ENCODE peak calls at places on chromosomes 16 and 17, in eight cellular contexts. One of them, this sample, is unnamed.
A peak's percentile ranks its signal among the peaks of the same experiment; 100 is the strongest.

GRCh38 chr16:85929259-85929704 is 30.3 kb downstream of the IRF8 start:
- DNase-seq in neural crest cell: no peak
- DNase-seq in HCT116: no peak
- DNase-seq in cardiac fibroblast: no peak
- DNase-seq in mammary epithelial cell: no peak
- DNase-seq in WTC11: no peak
- DNase-seq in HFF-Myc: no peak
- DNase-seq in lower leg skin: no peak
- DNase-seq in this sample: no peak

GRCh38 chr16:68737046-68737729 is at the start of gene CDH1:
- DNase-seq in neural crest cell: no peak
- DNase-seq in HCT116: peak; percentile 73
- DNase-seq in cardiac fibroblast: no peak
- DNase-seq in mammary epithelial cell: peak; percentile 89
- DNase-seq in WTC11: peak; percentile 99
- DNase-seq in HFF-Myc: no peak
- DNase-seq in lower leg skin: peak; percentile 71
- DNase-seq in this sample: no peak

GRCh38 chr17:77449908-77450741 is 309.4 kb downstream of the SEC14L1 start:
- DNase-seq in neural crest cell: peak; percentile 74
- DNase-seq in HCT116: no peak
- DNase-seq in cardiac fibroblast: peak; percentile 78
- DNase-seq in mammary epithelial cell: peak; percentile 52
- DNase-seq in WTC11: peak; percentile 59
- DNase-seq in HFF-Myc: no peak
- DNase-seq in lower leg skin: peak; percentile 64
- DNase-seq in this sample: peak; percentile 62

GRCh38 chr16:57741660-57742191 is 6.2 kb downstream of the KATNB1 start:
- DNase-seq in neural crest cell: no peak
- DNase-seq in HCT116: no peak
- DNase-seq in cardiac fibroblast: no peak
- DNase-seq in mammary epithelial cell: no peak
- DNase-seq in WTC11: no peak
- DNase-seq in HFF-Myc: no peak
- DNase-seq in lower leg skin: no peak
- DNase-seq in this sample: no peak

GRCh38 chr16:29700253-29700987 is 21.4 kb downstream of the QPRT start:
- DNase-seq in neural crest cell: peak; percentile 71
- DNase-seq in HCT116: peak; percentile 84
- DNase-seq in cardiac fibroblast: peak; percentile 93
- DNase-seq in mammary epithelial cell: peak; percentile 77
- DNase-seq in WTC11: peak; percentile 83
- DNase-seq in HFF-Myc: peak; percentile 73
- DNase-seq in lower leg skin: peak; percentile 67
- DNase-seq in this sample: peak; percentile 86

GRCh38 chr16:1762879-1763520 is 8.3 kb downstream of the NME3 start:
- DNase-seq in neural crest cell: no peak
- DNase-seq in HCT116: no peak
- DNase-seq in cardiac fibroblast: no peak
- DNase-seq in mammary epithelial cell: no peak
- DNase-seq in WTC11: peak; percentile 45
- DNase-seq in HFF-Myc: no peak
- DNase-seq in lower leg skin: no peak
- DNase-seq in this sample: no peak

GRCh38 chr16:84827131-84827574 is 7.4 kb downstream of the CRISPLD2 start:
- DNase-seq in neural crest cell: no peak
- DNase-seq in HCT116: no peak
- DNase-seq in cardiac fibroblast: peak; percentile 54
- DNase-seq in mammary epithelial cell: no peak
- DNase-seq in WTC11: no peak
- DNase-seq in HFF-Myc: no peak
- DNase-seq in lower leg skin: peak; percentile 62
- DNase-seq in this sample: peak; percentile 65

GRCh38 chr17:55735784-55736405 is 13.2 kb upstream of the TMEM100 start:
- DNase-seq in neural crest cell: peak; percentile 41
- DNase-seq in HCT116: peak; percentile 49
- DNase-seq in cardiac fibroblast: peak; percentile 78
- DNase-seq in mammary epithelial cell: peak; percentile 38
- DNase-seq in WTC11: peak; percentile 24
- DNase-seq in HFF-Myc: no peak
- DNase-seq in lower leg skin: peak; percentile 47
- DNase-seq in this sample: peak; percentile 67

GRCh38 chr17:21058098-21058893 is 15.5 kb upstream of the USP22 start:
- DNase-seq in neural crest cell: no peak
- DNase-seq in HCT116: no peak
- DNase-seq in cardiac fibroblast: peak; percentile 53
- DNase-seq in mammary epithelial cell: peak; percentile 9
- DNase-seq in WTC11: no peak
- DNase-seq in HFF-Myc: no peak
- DNase-seq in lower leg skin: no peak
- DNase-seq in this sample: peak; percentile 34

GRCh38 chr16:69311533-69312388 is 611 bp downstream of the VPS4A start:
- DNase-seq in neural crest cell: peak; percentile 33
- DNase-seq in HCT116: no peak
- DNase-seq in cardiac fibroblast: peak; percentile 24
- DNase-seq in mammary epithelial cell: peak; percentile 45
- DNase-seq in WTC11: peak; percentile 44
- DNase-seq in HFF-Myc: no peak
- DNase-seq in lower leg skin: no peak
- DNase-seq in this sample: peak; percentile 28

GRCh38 chr16:5062790-5063765 is 2.7 kb downstream of the C16orf89 start:
- DNase-seq in neural crest cell: no peak
- DNase-seq in HCT116: no peak
- DNase-seq in cardiac fibroblast: no peak
- DNase-seq in mammary epithelial cell: no peak
- DNase-seq in WTC11: no peak
- DNase-seq in HFF-Myc: no peak
- DNase-seq in lower leg skin: no peak
- DNase-seq in this sample: no peak

GRCh38 chr17:55576237-55576998 is 65.2 kb upstream of the SMIM36 start:
- DNase-seq in neural crest cell: no peak
- DNase-seq in HCT116: peak; percentile 15
- DNase-seq in cardiac fibroblast: peak; percentile 66
- DNase-seq in mammary epithelial cell: peak; percentile 81
- DNase-seq in WTC11: no peak
- DNase-seq in HFF-Myc: peak; percentile 40
- DNase-seq in lower leg skin: no peak
- DNase-seq in this sample: peak; percentile 67

GRCh38 chr17:3557768-3558583 is at the start of gene TRPV3:
- DNase-seq in neural crest cell: no peak
- DNase-seq in HCT116: peak; percentile 21
- DNase-seq in cardiac fibroblast: peak; percentile 14
- DNase-seq in mammary epithelial cell: peak; percentile 87
- DNase-seq in WTC11: no peak
- DNase-seq in HFF-Myc: no peak
- DNase-seq in lower leg skin: peak; percentile 58
- DNase-seq in this sample: peak; percentile 31

GRCh38 chr17:65901394-65901793 is 290.5 kb downstream of the CEP112 start:
- DNase-seq in neural crest cell: no peak
- DNase-seq in HCT116: no peak
- DNase-seq in cardiac fibroblast: no peak
- DNase-seq in mammary epithelial cell: no peak
- DNase-seq in WTC11: no peak
- DNase-seq in HFF-Myc: no peak
- DNase-seq in lower leg skin: no peak
- DNase-seq in this sample: no peak

GRCh38 chr17:10178789-10179075 is 19.7 kb downstream of the GAS7 start:
- DNase-seq in neural crest cell: no peak
- DNase-seq in HCT116: no peak
- DNase-seq in cardiac fibroblast: no peak
- DNase-seq in mammary epithelial cell: no peak
- DNase-seq in WTC11: no peak
- DNase-seq in HFF-Myc: no peak
- DNase-seq in lower leg skin: no peak
- DNase-seq in this sample: no peak

GRCh38 chr16:88750854-88751253 is 34.2 kb downstream of the PIEZO1 start:
- DNase-seq in neural crest cell: no peak
- DNase-seq in HCT116: no peak
- DNase-seq in cardiac fibroblast: no peak
- DNase-seq in mammary epithelial cell: no peak
- DNase-seq in WTC11: no peak
- DNase-seq in HFF-Myc: no peak
- DNase-seq in lower leg skin: no peak
- DNase-seq in this sample: no peak

DNA sequence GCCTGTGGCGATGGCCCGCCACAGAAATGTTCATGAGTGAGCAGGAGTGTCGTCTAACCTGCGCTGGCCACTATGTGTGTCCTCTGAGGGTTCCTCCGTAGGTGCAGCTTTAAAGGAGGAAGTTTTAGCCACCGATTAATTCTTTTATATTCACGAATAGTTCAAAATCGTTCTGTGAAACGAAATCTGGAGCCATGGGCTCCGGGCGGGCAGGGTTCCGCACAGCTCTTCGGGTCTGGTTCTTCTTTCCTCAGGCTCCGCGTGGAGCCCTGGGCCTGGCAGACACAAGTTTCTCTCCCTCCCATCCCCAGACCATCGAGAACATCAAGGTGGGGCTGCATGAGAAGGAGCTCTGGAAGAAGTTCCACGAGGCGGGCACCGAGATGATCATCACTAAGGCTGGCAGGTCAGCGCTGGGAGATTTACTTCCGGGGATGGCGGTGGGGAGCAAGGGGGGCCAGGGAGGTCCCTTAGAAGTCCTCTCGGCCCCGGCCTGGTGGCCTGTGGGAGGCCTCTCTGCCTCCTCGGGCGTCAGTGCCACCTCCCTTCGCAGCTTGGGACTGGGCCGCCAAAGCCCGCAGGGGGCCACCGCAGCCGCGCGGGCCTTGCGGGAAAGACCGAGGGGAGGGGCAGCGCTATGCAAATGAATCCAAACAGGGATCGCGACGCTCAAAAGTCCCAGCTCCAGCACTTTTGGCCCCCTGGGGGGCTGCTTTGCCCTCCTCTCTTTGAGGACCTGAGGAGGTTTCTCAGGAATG is 5.2 kb downstream of the TBX4 start:
- DNase-seq in neural crest cell: no peak
- DNase-seq in HCT116: no peak
- DNase-seq in cardiac fibroblast: no peak
- DNase-seq in mammary epithelial cell: no peak
- DNase-seq in WTC11: peak; percentile 55
- DNase-seq in HFF-Myc: no peak
- DNase-seq in lower leg skin: peak; percentile 11
- DNase-seq in this sample: no peak
- TF ChIP-seq CTCF in neural crest cell: no peak
- TF ChIP-seq CTCF in HCT116: no peak
- TF ChIP-seq CTCF in cardiac fibroblast: no peak
- TF ChIP-seq CTCF in mammary epithelial cell: no peak
- TF ChIP-seq CTCF in WTC11: no peak
- TF ChIP-seq CTCF in HFF-Myc: no peak
- TF ChIP-seq CTCF in lower leg skin: no peak
- TF ChIP-seq CTCF in this sample: no peak

GRCh38 chr17:58541249-58541648 is 26.8 kb upstream of the MTMR4 start:
- DNase-seq in neural crest cell: no peak
- DNase-seq in HCT116: peak; percentile 54
- DNase-seq in cardiac fibroblast: no peak
- DNase-seq in mammary epithelial cell: no peak
- DNase-seq in WTC11: peak; percentile 42
- DNase-seq in HFF-Myc: no peak
- DNase-seq in lower leg skin: no peak
- DNase-seq in this sample: no peak
- TF ChIP-seq CTCF in neural crest cell: peak; percentile 43
- TF ChIP-seq CTCF in HCT116: peak; percentile 74
- TF ChIP-seq CTCF in cardiac fibroblast: peak; percentile 40
- TF ChIP-seq CTCF in mammary epithelial cell: peak; percentile 40
- TF ChIP-seq CTCF in WTC11: peak; percentile 46
- TF ChIP-seq CTCF in HFF-Myc: peak; percentile 36
- TF ChIP-seq CTCF in lower leg skin: no peak
- TF ChIP-seq CTCF in this sample: peak; percentile 23

DNA sequence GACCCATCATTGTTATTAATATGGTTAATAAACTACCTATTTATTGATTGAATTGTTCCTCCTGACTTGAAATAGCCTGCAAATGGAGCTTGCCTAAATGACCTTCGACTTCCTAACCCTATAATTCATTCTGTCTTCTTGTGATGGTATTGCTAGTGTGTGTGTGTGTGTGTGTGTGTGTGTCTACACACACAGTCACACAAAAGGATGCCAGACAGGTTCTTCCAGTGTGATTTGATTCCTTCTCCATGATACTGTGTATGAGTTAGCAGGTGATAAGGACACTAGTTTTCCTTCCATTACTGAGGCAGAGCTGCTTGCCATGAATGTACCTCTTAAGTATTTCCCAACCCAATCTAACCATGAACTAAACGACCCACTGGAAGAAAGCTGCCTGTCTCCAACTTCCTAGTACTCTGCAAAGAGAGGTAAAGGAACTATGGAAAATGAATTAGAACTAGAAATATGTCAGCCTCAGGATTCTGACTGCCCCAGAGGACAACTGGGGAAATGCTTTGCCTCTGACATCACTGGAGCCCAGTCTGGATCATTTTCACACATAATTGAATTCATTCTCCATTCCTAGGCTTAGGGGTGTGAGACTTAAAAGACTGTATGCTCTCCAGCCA is 3.5 kb upstream of the CDC6 start:
- DNase-seq in neural crest cell: no peak
- DNase-seq in HCT116: peak; percentile 80
- DNase-seq in cardiac fibroblast: peak; percentile 76
- DNase-seq in mammary epithelial cell: peak; percentile 92
- DNase-seq in WTC11: no peak
- DNase-seq in HFF-Myc: no peak
- DNase-seq in lower leg skin: no peak
- DNase-seq in this sample: peak; percentile 87
- TF ChIP-seq CTCF in neural crest cell: peak; percentile 50
- TF ChIP-seq CTCF in HCT116: peak; percentile 53
- TF ChIP-seq CTCF in cardiac fibroblast: peak; percentile 47
- TF ChIP-seq CTCF in mammary epithelial cell: peak; percentile 32
- TF ChIP-seq CTCF in WTC11: no peak
- TF ChIP-seq CTCF in HFF-Myc: peak; percentile 14
- TF ChIP-seq CTCF in lower leg skin: no peak
- TF ChIP-seq CTCF in this sample: peak; percentile 54

GRCh38 chr16:25106567-25107465 is 4.7 kb upstream of the LCMT1 start:
- DNase-seq in neural crest cell: peak; percentile 84
- DNase-seq in HCT116: peak; percentile 79
- DNase-seq in cardiac fibroblast: peak; percentile 87
- DNase-seq in mammary epithelial cell: peak; percentile 64
- DNase-seq in WTC11: peak; percentile 96
- DNase-seq in HFF-Myc: peak; percentile 52
- DNase-seq in lower leg skin: peak; percentile 91
- DNase-seq in this sample: peak; percentile 82
- TF ChIP-seq CTCF in neural crest cell: peak; percentile 49
- TF ChIP-seq CTCF in HCT116: peak; percentile 57
- TF ChIP-seq CTCF in cardiac fibroblast: no peak
- TF ChIP-seq CTCF in mammary epithelial cell: no peak
- TF ChIP-seq CTCF in WTC11: no peak
- TF ChIP-seq CTCF in HFF-Myc: no peak
- TF ChIP-seq CTCF in lower leg skin: no peak
- TF ChIP-seq CTCF in this sample: peak; percentile 15

This sample was measured in AG10803.